ENCODE peak calls at places on chromosomes 2 and 18, in seven cellular contexts. N is body of pancreas, K is amygdala, I is head of caudate nucleus, Z is G401, Y is transverse colon, L is WTC11. C is an unnamed sample.

GRCh38 chr2:57528499-57528898 is 518.1 kb upstream of the VRK2 start:
- DNase-seq in N (no peak), K (no peak), I (no peak), Z (no peak), Y (no peak), L (no peak), C (no peak)

GRCh38 chr18:78611869-78612268 is 367.7 kb upstream of the SALL3 start:
- DNase-seq in N (no peak), K (no peak), I (no peak), Z (no peak), Y (no peak), L (no peak), C (no peak)

GRCh38 chr2:88626171-88627054 is 851 bp downstream of the EIF2AK3 start:
- DNase-seq in N (peak), K (peak), I (peak), Z (peak), Y (peak), L (peak), C (no peak)

GRCh38 chr18:963276-963675 is 58.6 kb downstream of the ADCYAP1 start:
- DNase-seq in N (no peak), K (no peak), I (no peak), Z (no peak), Y (no peak), L (no peak), C (no peak)

GRCh38 chr2:55159037-55159651 is 72.9 kb downstream of the CLHC1 start:
- DNase-seq in N (peak), K (no peak), I (no peak), Z (no peak), Y (no peak), L (no peak), C (no peak)

GRCh38 chr2:109318150-109318948 is 189.3 kb downstream of the SH3RF3 start:
- DNase-seq in N (peak), K (peak), I (peak), Z (no peak), Y (peak), L (no peak), C (no peak)

GRCh38 chr2:3142961-3143571 is 234.6 kb downstream of the EIPR1 start:
- DNase-seq in N (peak), K (peak), I (peak), Z (peak), Y (no peak), L (no peak), C (peak)

GRCh38 chr2:240432430-240432819 is 3.0 kb upstream of the GPC1 start:
- DNase-seq in N (no peak), K (no peak), I (no peak), Z (no peak), Y (no peak), L (no peak), C (no peak)

GRCh38 chr2:226796840-226797288 is 2.8 kb downstream of the IRS1 start:
- DNase-seq in N (peak), K (no peak), I (no peak), Z (peak), Y (peak), L (peak), C (no peak)

C was measured in C1 segment of cervical spinal cord.